ENCODE peak calls at places on chromosome 10, in five cellular contexts. One of them, this sample, is unnamed.

GRCh38 chr10:96017227-96017687 is 26.1 kb upstream of the CCNJ start:
- DNase-seq in uterus: no peak
- DNase-seq in Peyer's patch: no peak
- DNase-seq in heart left ventricle: no peak
- DNase-seq in H1: peak; percentile 54
- DNase-seq in this sample: no peak

GRCh38 chr10:6918305-6918704 is 338.2 kb upstream of the PRKCQ start:
- DNase-seq in Peyer's patch: peak; percentile 68
- DNase-seq in heart left ventricle: no peak
- DNase-seq in uterus: peak; percentile 25
- DNase-seq in H1: peak; percentile 75
- DNase-seq in this sample: no peak

GRCh38 chr10:2867788-2868299 is 199.5 kb upstream of the PFKP start:
- DNase-seq in H1: no peak
- DNase-seq in heart left ventricle: no peak
- DNase-seq in Peyer's patch: no peak
- DNase-seq in uterus: no peak
- DNase-seq in this sample: no peak

GRCh38 chr10:101694056-101694673 is 805 bp downstream of the FBXW4 start:
- DNase-seq in Peyer's patch: peak; percentile 71
- DNase-seq in heart left ventricle: peak; percentile 78
- DNase-seq in uterus: peak; percentile 61
- DNase-seq in H1: no peak
- DNase-seq in this sample: no peak

GRCh38 chr10:75652136-75652535 is 220.7 kb downstream of the LRMDA start:
- DNase-seq in H1: no peak
- DNase-seq in heart left ventricle: no peak
- DNase-seq in uterus: no peak
- DNase-seq in Peyer's patch: no peak
- DNase-seq in this sample: no peak

GRCh38 chr10:99967961-99968360 is 41.8 kb downstream of the DNMBP start:
- DNase-seq in heart left ventricle: no peak
- DNase-seq in H1: no peak
- DNase-seq in Peyer's patch: no peak
- DNase-seq in uterus: no peak
- DNase-seq in this sample: no peak

GRCh38 chr10:2925631-2926030 is 141.7 kb upstream of the PFKP start:
- DNase-seq in uterus: no peak
- DNase-seq in heart left ventricle: peak; percentile 73
- DNase-seq in Peyer's patch: no peak
- DNase-seq in H1: no peak
- DNase-seq in this sample: no peak

GRCh38 chr10:131179386-131179785 is 132.1 kb downstream of the TCERG1L start:
- DNase-seq in uterus: no peak
- DNase-seq in Peyer's patch: no peak
- DNase-seq in H1: peak; percentile 34
- DNase-seq in heart left ventricle: no peak
- DNase-seq in this sample: no peak

GRCh38 chr10:89644691-89644966 is 413 bp downstream of the PANK1 start:
- DNase-seq in H1: no peak
- DNase-seq in Peyer's patch: peak; percentile 27
- DNase-seq in heart left ventricle: no peak
- DNase-seq in uterus: no peak
- DNase-seq in this sample: no peak

GRCh38 chr10:31343009-31343408 is 24.0 kb downstream of the ZEB1 start:
- DNase-seq in Peyer's patch: no peak
- DNase-seq in uterus: no peak
- DNase-seq in heart left ventricle: no peak
- DNase-seq in H1: no peak
- DNase-seq in this sample: no peak

GRCh38 chr10:83545901-83546391 is 593.4 kb upstream of the GHITM start:
- DNase-seq in H1: no peak
- DNase-seq in Peyer's patch: no peak
- DNase-seq in uterus: no peak
- DNase-seq in heart left ventricle: peak; percentile 63
- DNase-seq in this sample: no peak

GRCh38 chr10:11147723-11148122 is 130.1 kb downstream of the CELF2 start:
- DNase-seq in Peyer's patch: peak; percentile 61
- DNase-seq in H1: no peak
- DNase-seq in heart left ventricle: no peak
- DNase-seq in uterus: no peak
- DNase-seq in this sample: no peak

GRCh38 chr10:75202321-75203096 is 8.1 kb upstream of the VDAC2 start:
- DNase-seq in uterus: peak; percentile 75
- DNase-seq in H1: no peak
- DNase-seq in Peyer's patch: no peak
- DNase-seq in heart left ventricle: peak; percentile 71
- DNase-seq in this sample: no peak

GRCh38 chr10:91551856-91552255 is 81.0 kb downstream of the PPP1R3C start:
- DNase-seq in Peyer's patch: no peak
- DNase-seq in heart left ventricle: no peak
- DNase-seq in uterus: peak; percentile 57
- DNase-seq in H1: peak; percentile 76
- DNase-seq in this sample: peak; percentile 79

GRCh38 chr10:52649471-52649870 is 123.1 kb downstream of the MBL2 start:
- DNase-seq in Peyer's patch: no peak
- DNase-seq in uterus: no peak
- DNase-seq in H1: no peak
- DNase-seq in heart left ventricle: no peak
- DNase-seq in this sample: no peak

GRCh38 chr10:97861924-97862323 is 12.3 kb downstream of the GOLGA7B start:
- DNase-seq in H1: no peak
- DNase-seq in heart left ventricle: no peak
- DNase-seq in uterus: no peak
- DNase-seq in Peyer's patch: no peak
- DNase-seq in this sample: no peak

GRCh38 chr10:127922675-127923366 is 15.9 kb downstream of the PTPRE start:
- DNase-seq in uterus: peak; percentile 32
- DNase-seq in Peyer's patch: no peak
- DNase-seq in heart left ventricle: peak; percentile 90
- DNase-seq in H1: no peak
- DNase-seq in this sample: no peak

GRCh38 chr10:5530412-5530806 is 5.6 kb downstream of the CALML3 start:
- DNase-seq in uterus: peak; percentile 1
- DNase-seq in Peyer's patch: no peak
- DNase-seq in H1: no peak
- DNase-seq in heart left ventricle: peak; percentile 28
- DNase-seq in this sample: no peak

GRCh38 chr10:60485025-60485424 is 95.3 kb upstream of the ANK3 start:
- DNase-seq in H1: no peak
- DNase-seq in uterus: no peak
- DNase-seq in heart left ventricle: no peak
- DNase-seq in Peyer's patch: no peak
- DNase-seq in this sample: no peak

GRCh38 chr10:60488111-60488669 is 98.5 kb upstream of the ANK3 start:
- DNase-seq in heart left ventricle: no peak
- DNase-seq in uterus: no peak
- DNase-seq in H1: no peak
- DNase-seq in Peyer's patch: no peak
- DNase-seq in this sample: no peak

GRCh38 chr10:60490013-60490412 is 100.3 kb upstream of the ANK3 start:
- DNase-seq in H1: no peak
- DNase-seq in heart left ventricle: no peak
- DNase-seq in Peyer's patch: no peak
- DNase-seq in uterus: no peak
- DNase-seq in this sample: no peak

GRCh38 chr10:60491162-60491561 is 101.5 kb upstream of the ANK3 start:
- DNase-seq in Peyer's patch: no peak
- DNase-seq in H1: no peak
- DNase-seq in heart left ventricle: no peak
- DNase-seq in uterus: no peak
- DNase-seq in this sample: no peak

DNA sequence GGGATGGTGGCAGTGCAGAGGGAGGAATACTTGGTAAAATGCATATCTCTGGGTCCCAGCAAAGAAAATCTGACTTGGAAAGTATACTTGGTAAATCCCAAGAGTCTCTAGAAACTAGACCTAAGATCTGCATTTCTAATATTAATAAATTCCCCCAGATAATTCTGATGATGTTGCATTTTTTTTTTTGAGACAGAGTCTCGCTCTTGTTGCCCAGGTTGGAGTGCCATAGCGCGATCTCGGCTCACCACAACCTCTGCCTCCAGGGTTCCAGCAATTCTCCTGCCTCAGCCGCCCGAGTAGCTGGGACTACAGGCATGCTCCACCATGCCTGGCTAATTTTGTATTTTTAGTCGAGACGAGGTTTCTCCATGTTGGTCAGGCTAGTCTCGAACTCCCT is 97.9 kb upstream of the ANK3 start:
- DNase-seq in Peyer's patch: no peak
- DNase-seq in H1: no peak
- DNase-seq in heart left ventricle: no peak
- DNase-seq in uterus: no peak
- DNase-seq in this sample: no peak
- H3K27ac ChIP-seq in Peyer's patch: no peak overlapping the region
- H3K27ac ChIP-seq in H1: no peak overlapping the region
- H3K27ac ChIP-seq in heart left ventricle: no peak overlapping the region
- H3K27ac ChIP-seq in uterus: no peak overlapping the region
- H3K27ac ChIP-seq in this sample: no peak overlapping the region

GRCh38 chr10:122519873-122520272 is 40.7 kb upstream of the DMBT1 start:
- DNase-seq in Peyer's patch: no peak
- DNase-seq in H1: no peak
- DNase-seq in uterus: no peak
- DNase-seq in heart left ventricle: no peak
- DNase-seq in this sample: no peak
- H3K4me3 ChIP-seq in Peyer's patch: no peak overlapping the region
- H3K4me3 ChIP-seq in H1: no peak overlapping the region
- H3K4me3 ChIP-seq in uterus: no peak overlapping the region
- H3K4me3 ChIP-seq in heart left ventricle: no peak overlapping the region
- H3K4me3 ChIP-seq in this sample: no peak overlapping the region

GRCh38 chr10:114937962-114938817 is at the start of gene TRUB1:
- DNase-seq in H1: peak; percentile 86
- DNase-seq in heart left ventricle: peak; percentile 93
- DNase-seq in uterus: peak; percentile 92
- DNase-seq in Peyer's patch: peak; percentile 96
- DNase-seq in this sample: peak; percentile 95
- TF ChIP-seq POLR2A in H1: peak; percentile 85
- TF ChIP-seq POLR2A in heart left ventricle: no peak
- TF ChIP-seq POLR2A in uterus: peak; percentile 51
- TF ChIP-seq POLR2A in Peyer's patch: peak; percentile 56
- TF ChIP-seq POLR2A in this sample: no peak

GRCh38 chr10:30058111-30058510 is 1.3 kb downstream of the JCAD start:
- DNase-seq in H1: no peak
- DNase-seq in heart left ventricle: no peak
- DNase-seq in Peyer's patch: no peak
- DNase-seq in uterus: peak; percentile 37
- DNase-seq in this sample: no peak

GRCh38 chr10:30058570-30059132 is 735 bp downstream of the JCAD start:
- DNase-seq in H1: peak; percentile 56
- DNase-seq in heart left ventricle: peak; percentile 73
- DNase-seq in uterus: peak; percentile 28
- DNase-seq in Peyer's patch: no peak
- DNase-seq in this sample: no peak

GRCh38 chr10:30056767-30057355 is 2.5 kb downstream of the JCAD start:
- DNase-seq in H1: no peak
- DNase-seq in uterus: no peak
- DNase-seq in Peyer's patch: no peak
- DNase-seq in heart left ventricle: no peak
- DNase-seq in this sample: no peak

GRCh38 chr10:30057421-30057841 is 2.0 kb downstream of the JCAD start:
- DNase-seq in Peyer's patch: no peak
- DNase-seq in heart left ventricle: no peak
- DNase-seq in H1: no peak
- DNase-seq in uterus: no peak
- DNase-seq in this sample: no peak

GRCh38 chr10:30059209-30060107 is at the start of gene JCAD:
- DNase-seq in H1: peak; percentile 86
- DNase-seq in uterus: peak; percentile 84
- DNase-seq in Peyer's patch: peak; percentile 27
- DNase-seq in heart left ventricle: peak; percentile 88
- DNase-seq in this sample: no peak
- H3K27ac ChIP-seq in H1: no peak within 1 kb of the TSS
- H3K27ac ChIP-seq in uterus: peak within 1 kb of the TSS; percentile 95
- H3K27ac ChIP-seq in Peyer's patch: peak within 1 kb of the TSS; percentile 49
- H3K27ac ChIP-seq in heart left ventricle: peak within 1 kb of the TSS; percentile 97
- H3K27ac ChIP-seq in this sample: peak within 1 kb of the TSS; percentile 73

DNA sequence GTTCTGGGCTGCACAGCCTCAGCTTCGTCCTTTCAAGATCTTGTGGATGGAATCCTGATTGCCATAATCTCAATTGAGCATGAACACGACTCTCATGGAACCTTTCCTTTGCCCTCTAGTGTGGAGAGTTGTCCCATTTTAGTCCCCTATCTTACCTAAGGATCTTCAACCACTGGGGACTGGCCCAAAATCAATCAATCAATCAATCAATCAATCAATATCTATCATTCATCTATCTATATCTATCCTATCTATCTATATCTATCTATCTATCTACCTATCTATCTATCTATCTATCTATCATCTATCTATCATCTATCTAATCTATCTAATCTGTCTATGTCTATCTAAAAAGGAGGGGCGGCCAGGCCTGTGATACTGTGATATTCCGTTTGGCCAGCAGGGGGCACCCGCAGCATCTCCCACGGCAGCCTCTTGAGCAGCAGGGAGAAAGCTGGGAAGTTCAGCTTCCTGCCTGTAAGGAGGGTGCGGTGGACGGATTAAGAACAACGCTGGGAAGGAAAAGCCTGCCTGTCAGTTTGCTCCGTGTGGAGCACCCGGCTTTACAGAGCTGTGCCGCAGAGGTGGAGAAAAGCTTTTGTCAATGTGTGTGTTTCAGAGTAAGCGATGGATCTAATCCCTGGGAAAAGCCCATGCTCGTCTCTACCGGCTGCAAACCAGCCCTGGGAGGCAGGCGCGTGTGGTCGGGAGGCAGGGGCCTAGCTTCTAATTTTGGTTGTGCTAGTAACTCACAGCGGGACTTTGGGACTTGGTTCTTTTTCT is 124.9 kb downstream of the SH2D4B start:
- DNase-seq in Peyer's patch: peak; percentile 51
- DNase-seq in uterus: peak; percentile 80
- DNase-seq in heart left ventricle: peak; percentile 89
- DNase-seq in H1: peak; percentile 98
- DNase-seq in this sample: no peak
- H3K4me3 ChIP-seq in Peyer's patch: no peak overlapping the region
- H3K4me3 ChIP-seq in uterus: no peak overlapping the region
- H3K4me3 ChIP-seq in heart left ventricle: peak overlapping the region; percentile 40
- H3K4me3 ChIP-seq in H1: peak overlapping the region; percentile 43
- H3K4me3 ChIP-seq in this sample: no peak overlapping the region

GRCh38 chr10:70381491-70382421 is 669 bp downstream of the LRRC20 start:
- DNase-seq in heart left ventricle: peak; percentile 75
- DNase-seq in uterus: peak; percentile 44
- DNase-seq in Peyer's patch: peak; percentile 24
- DNase-seq in H1: peak; percentile 89
- DNase-seq in this sample: no peak
- TF ChIP-seq POLR2A in heart left ventricle: no peak
- TF ChIP-seq POLR2A in uterus: no peak
- TF ChIP-seq POLR2A in Peyer's patch: no peak
- TF ChIP-seq POLR2A in H1: no peak
- TF ChIP-seq POLR2A in this sample: no peak

GRCh38 chr10:77195101-77195500 is 442.5 kb downstream of the KCNMA1 start:
- DNase-seq in Peyer's patch: no peak
- DNase-seq in H1: no peak
- DNase-seq in uterus: peak; percentile 45
- DNase-seq in heart left ventricle: no peak
- DNase-seq in this sample: no peak
- H3K27ac ChIP-seq in Peyer's patch: no peak overlapping the region
- H3K27ac ChIP-seq in H1: no peak overlapping the region
- H3K27ac ChIP-seq in uterus: peak overlapping the region; percentile 94
- H3K27ac ChIP-seq in heart left ventricle: no peak overlapping the region
- H3K27ac ChIP-seq in this sample: no peak overlapping the region

GRCh38 chr10:78382776-78383175 is 349.1 kb downstream of the RPS24 start:
- DNase-seq in uterus: no peak
- DNase-seq in heart left ventricle: no peak
- DNase-seq in H1: no peak
- DNase-seq in Peyer's patch: no peak
- DNase-seq in this sample: no peak
- H3K4me3 ChIP-seq in uterus: no peak overlapping the region
- H3K4me3 ChIP-seq in heart left ventricle: no peak overlapping the region
- H3K4me3 ChIP-seq in H1: no peak overlapping the region
- H3K4me3 ChIP-seq in Peyer's patch: no peak overlapping the region
- H3K4me3 ChIP-seq in this sample: no peak overlapping the region